ENCODE peak calls at places on chromosomes 11 and 22, in ten cellular contexts. F is HTR-8/SVneo; T is NCI-H510A treated with DMSO at 0.1 percent for 48 hours; I is stimulated activated naive B cell treated with anti-CD40 and anti-IgM and Interleukin-4, amounts not matched to agents 10 μg/mL and 1 μg/mL and 100 μg/mL, for 72 hours; C is adrenal gland; G is NCI-H1105; R is activated T-cell treated with anti-CD3 and anti-CD28 coated beads for 48 hours; M is SK-N-SH; V is cerebellum; B is activated CD4-positive, alpha-beta T cell treated with anti-CD3 and anti-CD28 coated beads for 36 hours. P is an unnamed sample.

GRCh38 chr11:118923721-118924587 is 1.8 kb downstream of the BCL9L start:
- DNase-seq in C (no peak), G (no peak), V (peak; percentile 14), M (no peak), T (no peak), I (no peak), R (no peak), F (no peak), B (peak; percentile 36), P (no peak)

GRCh38 chr22:42901790-42902508 is 44.9 kb upstream of the ARFGAP3 start:
- DNase-seq in F (no peak), B (no peak), C (no peak), R (no peak), T (no peak), M (no peak), V (peak; percentile 41), G (no peak), I (no peak), P (no peak)

GRCh38 chr11:119335655-119336543 is 1.6 kb downstream of the RNF26 start:
- DNase-seq in R (no peak), T (no peak), V (no peak), I (no peak), B (no peak), C (no peak), G (no peak), M (no peak), F (no peak), P (no peak)

GRCh38 chr11:45543808-45544422 is 121.5 kb downstream of the CHST1 start:
- DNase-seq in M (no peak), R (no peak), T (no peak), G (no peak), F (peak; percentile 19), V (no peak), B (peak; percentile 43), I (no peak), C (no peak), P (no peak)

GRCh38 chr11:86977441-86978050 is 22.4 kb upstream of the FZD4 start:
- DNase-seq in F (no peak), R (no peak), I (no peak), V (no peak), B (no peak), G (no peak), M (no peak), C (no peak), T (no peak), P (no peak)

GRCh38 chr11:6616596-6617250 is 2.5 kb downstream of the TPP1 start:
- DNase-seq in G (no peak), C (no peak), V (no peak), I (no peak), T (no peak), R (no peak), B (no peak), F (no peak), M (no peak), P (no peak)

GRCh38 chr22:27116295-27116694 is 458.9 kb downstream of the MIAT start:
- DNase-seq in F (no peak), M (no peak), T (peak; percentile 42), R (no peak), B (no peak), G (no peak), V (no peak), C (no peak), I (no peak), P (no peak)

GRCh38 chr11:61329871-61330270 is 3.0 kb downstream of the DDB1 start:
- DNase-seq in F (no peak), V (no peak), B (no peak), C (no peak), G (no peak), T (no peak), M (no peak), R (no peak), I (no peak), P (no peak)

GRCh38 chr11:396948-397548 is 3.0 kb downstream of the PKP3 start:
- DNase-seq in R (no peak), B (peak; percentile 78), T (no peak), M (peak; percentile 95), V (peak; percentile 81), G (no peak), F (no peak), I (peak; percentile 64), C (peak; percentile 63), P (no peak)

GRCh38 chr11:98679673-98680072 is 341.1 kb upstream of the CNTN5 start:
- DNase-seq in T (no peak), V (no peak), I (no peak), C (no peak), B (no peak), F (no peak), G (no peak), R (no peak), M (no peak), P (no peak)

GRCh38 chr11:135069884-135070283 is 657.8 kb upstream of the B3GAT1 start:
- DNase-seq in V (no peak), R (no peak), M (no peak), F (no peak), B (no peak), I (no peak), T (no peak), G (no peak), C (no peak), P (no peak)

GRCh38 chr11:84800755-84801346 is 826.3 kb downstream of the DLG2 start:
- DNase-seq in G (peak; percentile 1), R (no peak), T (no peak), F (peak; percentile 19), C (no peak), V (no peak), I (no peak), M (peak; percentile 12), B (no peak), P (peak; percentile 43)

GRCh38 chr11:60700689-60701508 is 1.5 kb downstream of the MS4A8 start:
- DNase-seq in B (peak; percentile 6), T (no peak), I (no peak), R (no peak), V (no peak), M (peak; percentile 27), F (peak; percentile 23), G (peak; percentile 76), C (no peak), P (peak; percentile 4)